ENCODE peak calls at places on chromosomes 7 and 10, in ten cellular contexts. One of them, this sample, is unnamed.

GRCh38 chr7:55964802-55965470 is 551 bp downstream of the NIPSNAP2 start:
- DNase-seq in mucosa of descending colon: peak; percentile 91
- DNase-seq in foreskin fibroblast: peak; percentile 84
- DNase-seq in adrenal gland: peak; percentile 85
- DNase-seq in BJ: no peak
- DNase-seq in A673: peak; percentile 37
- DNase-seq in cardiac fibroblast: peak; percentile 75
- DNase-seq in fibroblast of the aortic adventitia: peak; percentile 60
- DNase-seq in lower leg skin: peak; percentile 48
- DNase-seq in HepG2: peak; percentile 72
- DNase-seq in this sample: no peak

GRCh38 chr7:26853788-26854393 is 10.5 kb downstream of the SKAP2 start:
- DNase-seq in mucosa of descending colon: no peak
- DNase-seq in foreskin fibroblast: peak; percentile 70
- DNase-seq in adrenal gland: no peak
- DNase-seq in BJ: no peak
- DNase-seq in A673: peak; percentile 48
- DNase-seq in cardiac fibroblast: peak; percentile 64
- DNase-seq in fibroblast of the aortic adventitia: peak; percentile 78
- DNase-seq in lower leg skin: no peak
- DNase-seq in HepG2: peak; percentile 14
- DNase-seq in this sample: no peak

GRCh38 chr10:60082341-60083038 is 176.1 kb upstream of the CCDC6 start:
- DNase-seq in mucosa of descending colon: no peak
- DNase-seq in foreskin fibroblast: peak; percentile 6
- DNase-seq in adrenal gland: no peak
- DNase-seq in BJ: no peak
- DNase-seq in A673: no peak
- DNase-seq in cardiac fibroblast: no peak
- DNase-seq in fibroblast of the aortic adventitia: peak; percentile 9
- DNase-seq in lower leg skin: no peak
- DNase-seq in HepG2: no peak
- DNase-seq in this sample: no peak

GRCh38 chr10:18144928-18145327 is 4.7 kb downstream of the CACNB2 start:
- DNase-seq in mucosa of descending colon: peak; percentile 62
- DNase-seq in foreskin fibroblast: peak; percentile 61
- DNase-seq in adrenal gland: peak; percentile 87
- DNase-seq in BJ: no peak
- DNase-seq in A673: peak; percentile 58
- DNase-seq in cardiac fibroblast: peak; percentile 56
- DNase-seq in fibroblast of the aortic adventitia: peak; percentile 54
- DNase-seq in lower leg skin: peak; percentile 23
- DNase-seq in HepG2: no peak
- DNase-seq in this sample: no peak

GRCh38 chr7:710161-710560 is 16.3 kb upstream of the DNAAF5 start:
- DNase-seq in mucosa of descending colon: no peak
- DNase-seq in foreskin fibroblast: no peak
- DNase-seq in adrenal gland: peak; percentile 27
- DNase-seq in BJ: no peak
- DNase-seq in A673: no peak
- DNase-seq in cardiac fibroblast: no peak
- DNase-seq in fibroblast of the aortic adventitia: no peak
- DNase-seq in lower leg skin: no peak
- DNase-seq in HepG2: no peak
- DNase-seq in this sample: no peak

GRCh38 chr7:5383314-5384098 is 40.1 kb downstream of the TNRC18 start:
- DNase-seq in mucosa of descending colon: no peak
- DNase-seq in foreskin fibroblast: no peak
- DNase-seq in adrenal gland: no peak
- DNase-seq in BJ: no peak
- DNase-seq in A673: no peak
- DNase-seq in cardiac fibroblast: no peak
- DNase-seq in fibroblast of the aortic adventitia: no peak
- DNase-seq in lower leg skin: no peak
- DNase-seq in HepG2: no peak
- DNase-seq in this sample: no peak

GRCh38 chr7:22192778-22193177 is 164.2 kb downstream of the RAPGEF5 start:
- DNase-seq in mucosa of descending colon: no peak
- DNase-seq in foreskin fibroblast: peak; percentile 1
- DNase-seq in adrenal gland: no peak
- DNase-seq in BJ: no peak
- DNase-seq in A673: no peak
- DNase-seq in cardiac fibroblast: no peak
- DNase-seq in fibroblast of the aortic adventitia: no peak
- DNase-seq in lower leg skin: no peak
- DNase-seq in HepG2: no peak
- DNase-seq in this sample: no peak

GRCh38 chr7:55983537-55983936 is 19.2 kb downstream of the NIPSNAP2 start:
- DNase-seq in mucosa of descending colon: no peak
- DNase-seq in foreskin fibroblast: no peak
- DNase-seq in adrenal gland: no peak
- DNase-seq in BJ: no peak
- DNase-seq in A673: no peak
- DNase-seq in cardiac fibroblast: no peak
- DNase-seq in fibroblast of the aortic adventitia: no peak
- DNase-seq in lower leg skin: no peak
- DNase-seq in HepG2: no peak
- DNase-seq in this sample: no peak

GRCh38 chr7:158680754-158681153 is 23.9 kb downstream of the NCAPG2 start:
- DNase-seq in mucosa of descending colon: no peak
- DNase-seq in foreskin fibroblast: peak; percentile 42
- DNase-seq in adrenal gland: no peak
- DNase-seq in BJ: no peak
- DNase-seq in A673: no peak
- DNase-seq in cardiac fibroblast: no peak
- DNase-seq in fibroblast of the aortic adventitia: no peak
- DNase-seq in lower leg skin: no peak
- DNase-seq in HepG2: no peak
- DNase-seq in this sample: no peak

GRCh38 chr10:35728341-35728740 is 86.2 kb upstream of the FZD8 start:
- DNase-seq in mucosa of descending colon: no peak
- DNase-seq in foreskin fibroblast: no peak
- DNase-seq in adrenal gland: no peak
- DNase-seq in BJ: no peak
- DNase-seq in A673: no peak
- DNase-seq in cardiac fibroblast: no peak
- DNase-seq in fibroblast of the aortic adventitia: no peak
- DNase-seq in lower leg skin: no peak
- DNase-seq in HepG2: no peak
- DNase-seq in this sample: no peak

GRCh38 chr10:73906524-73907447 is 4.1 kb upstream of the PLAU start:
- DNase-seq in mucosa of descending colon: peak; percentile 76
- DNase-seq in foreskin fibroblast: peak; percentile 99
- DNase-seq in adrenal gland: peak; percentile 78
- DNase-seq in BJ: peak; percentile 94
- DNase-seq in A673: peak; percentile 90
- DNase-seq in cardiac fibroblast: peak; percentile 99
- DNase-seq in fibroblast of the aortic adventitia: peak; percentile 98
- DNase-seq in lower leg skin: no peak
- DNase-seq in HepG2: peak; percentile 64
- DNase-seq in this sample: peak; percentile 72

GRCh38 chr10:100043796-100044195 is 34.0 kb upstream of the DNMBP start:
- DNase-seq in mucosa of descending colon: no peak
- DNase-seq in foreskin fibroblast: peak; percentile 41
- DNase-seq in adrenal gland: peak; percentile 53
- DNase-seq in BJ: peak; percentile 30
- DNase-seq in A673: peak; percentile 86
- DNase-seq in cardiac fibroblast: peak; percentile 79
- DNase-seq in fibroblast of the aortic adventitia: peak; percentile 83
- DNase-seq in lower leg skin: peak; percentile 66
- DNase-seq in HepG2: no peak
- DNase-seq in this sample: no peak

GRCh38 chr10:10772411-10772810 is 245.3 kb upstream of the CELF2 start:
- DNase-seq in mucosa of descending colon: no peak
- DNase-seq in foreskin fibroblast: no peak
- DNase-seq in adrenal gland: no peak
- DNase-seq in BJ: no peak
- DNase-seq in A673: no peak
- DNase-seq in cardiac fibroblast: no peak
- DNase-seq in fibroblast of the aortic adventitia: no peak
- DNase-seq in lower leg skin: no peak
- DNase-seq in HepG2: no peak
- DNase-seq in this sample: no peak

GRCh38 chr7:22564511-22565045 is 64.6 kb upstream of the STEAP1B start:
- DNase-seq in mucosa of descending colon: no peak
- DNase-seq in foreskin fibroblast: peak; percentile 82
- DNase-seq in adrenal gland: peak; percentile 61
- DNase-seq in BJ: peak; percentile 43
- DNase-seq in A673: no peak
- DNase-seq in cardiac fibroblast: peak; percentile 94
- DNase-seq in fibroblast of the aortic adventitia: peak; percentile 97
- DNase-seq in lower leg skin: no peak
- DNase-seq in HepG2: no peak
- DNase-seq in this sample: no peak

GRCh38 chr7:18872344-18872743 is 245.1 kb downstream of the TWIST1 start:
- DNase-seq in mucosa of descending colon: no peak
- DNase-seq in foreskin fibroblast: no peak
- DNase-seq in adrenal gland: no peak
- DNase-seq in BJ: no peak
- DNase-seq in A673: no peak
- DNase-seq in cardiac fibroblast: no peak
- DNase-seq in fibroblast of the aortic adventitia: no peak
- DNase-seq in lower leg skin: no peak
- DNase-seq in HepG2: no peak
- DNase-seq in this sample: no peak

GRCh38 chr10:30436200-30436599 is 2.2 kb downstream of the MAP3K8 start:
- DNase-seq in mucosa of descending colon: no peak
- DNase-seq in foreskin fibroblast: peak; percentile 70
- DNase-seq in adrenal gland: peak; percentile 57
- DNase-seq in BJ: peak; percentile 81
- DNase-seq in A673: peak; percentile 71
- DNase-seq in cardiac fibroblast: peak; percentile 89
- DNase-seq in fibroblast of the aortic adventitia: peak; percentile 89
- DNase-seq in lower leg skin: no peak
- DNase-seq in HepG2: no peak
- DNase-seq in this sample: no peak
- H3K4me3 ChIP-seq in mucosa of descending colon: no peak overlapping the region
- H3K4me3 ChIP-seq in foreskin fibroblast: peak overlapping the region; percentile 80
- H3K4me3 ChIP-seq in adrenal gland: peak overlapping the region; percentile 82
- H3K4me3 ChIP-seq in BJ: peak overlapping the region; percentile 88
- H3K4me3 ChIP-seq in A673: peak overlapping the region; percentile 29
- H3K4me3 ChIP-seq in cardiac fibroblast: peak overlapping the region; percentile 82
- H3K4me3 ChIP-seq in fibroblast of the aortic adventitia: peak overlapping the region; percentile 91
- H3K4me3 ChIP-seq in lower leg skin: no peak overlapping the region
- H3K4me3 ChIP-seq in HepG2: peak overlapping the region; percentile 97
- H3K4me3 ChIP-seq in this sample: peak overlapping the region; percentile 89

GRCh38 chr10:72048450-72049124 is 39.8 kb downstream of the SPOCK2 start:
- DNase-seq in mucosa of descending colon: peak; percentile 88
- DNase-seq in foreskin fibroblast: peak; percentile 96
- DNase-seq in adrenal gland: peak; percentile 98
- DNase-seq in BJ: peak; percentile 51
- DNase-seq in A673: peak; percentile 94
- DNase-seq in cardiac fibroblast: peak; percentile 96
- DNase-seq in fibroblast of the aortic adventitia: peak; percentile 95
- DNase-seq in lower leg skin: peak; percentile 92
- DNase-seq in HepG2: peak; percentile 89
- DNase-seq in this sample: peak; percentile 45

GRCh38 chr10:72045586-72045985 is 42.8 kb downstream of the SPOCK2 start:
- DNase-seq in mucosa of descending colon: no peak
- DNase-seq in foreskin fibroblast: no peak
- DNase-seq in adrenal gland: no peak
- DNase-seq in BJ: no peak
- DNase-seq in A673: no peak
- DNase-seq in cardiac fibroblast: no peak
- DNase-seq in fibroblast of the aortic adventitia: peak; percentile 39
- DNase-seq in lower leg skin: no peak
- DNase-seq in HepG2: no peak
- DNase-seq in this sample: no peak

GRCh38 chr10:72043016-72043834 is 45.1 kb downstream of the SPOCK2 start:
- DNase-seq in mucosa of descending colon: no peak
- DNase-seq in foreskin fibroblast: no peak
- DNase-seq in adrenal gland: no peak
- DNase-seq in BJ: no peak
- DNase-seq in A673: no peak
- DNase-seq in cardiac fibroblast: peak; percentile 37
- DNase-seq in fibroblast of the aortic adventitia: no peak
- DNase-seq in lower leg skin: no peak
- DNase-seq in HepG2: no peak
- DNase-seq in this sample: no peak

GRCh38 chr10:72041491-72041890 is 46.9 kb downstream of the SPOCK2 start:
- DNase-seq in mucosa of descending colon: no peak
- DNase-seq in foreskin fibroblast: no peak
- DNase-seq in adrenal gland: no peak
- DNase-seq in BJ: no peak
- DNase-seq in A673: no peak
- DNase-seq in cardiac fibroblast: no peak
- DNase-seq in fibroblast of the aortic adventitia: no peak
- DNase-seq in lower leg skin: no peak
- DNase-seq in HepG2: no peak
- DNase-seq in this sample: no peak

GRCh38 chr10:72044417-72045041 is 43.8 kb downstream of the SPOCK2 start:
- DNase-seq in mucosa of descending colon: no peak
- DNase-seq in foreskin fibroblast: peak; percentile 47
- DNase-seq in adrenal gland: peak; percentile 86
- DNase-seq in BJ: no peak
- DNase-seq in A673: no peak
- DNase-seq in cardiac fibroblast: no peak
- DNase-seq in fibroblast of the aortic adventitia: no peak
- DNase-seq in lower leg skin: no peak
- DNase-seq in HepG2: peak; percentile 61
- DNase-seq in this sample: no peak
- TF ChIP-seq CTCF in mucosa of descending colon: no peak
- TF ChIP-seq CTCF in foreskin fibroblast: no peak
- TF ChIP-seq CTCF in adrenal gland: peak; percentile 87
- TF ChIP-seq CTCF in BJ: peak; percentile 42
- TF ChIP-seq CTCF in A673: no peak
- TF ChIP-seq CTCF in cardiac fibroblast: peak; percentile 27
- TF ChIP-seq CTCF in fibroblast of the aortic adventitia: peak; percentile 41
- TF ChIP-seq CTCF in lower leg skin: no peak
- TF ChIP-seq CTCF in HepG2: peak; percentile 86
- TF ChIP-seq CTCF in this sample: peak; percentile 69

DNA sequence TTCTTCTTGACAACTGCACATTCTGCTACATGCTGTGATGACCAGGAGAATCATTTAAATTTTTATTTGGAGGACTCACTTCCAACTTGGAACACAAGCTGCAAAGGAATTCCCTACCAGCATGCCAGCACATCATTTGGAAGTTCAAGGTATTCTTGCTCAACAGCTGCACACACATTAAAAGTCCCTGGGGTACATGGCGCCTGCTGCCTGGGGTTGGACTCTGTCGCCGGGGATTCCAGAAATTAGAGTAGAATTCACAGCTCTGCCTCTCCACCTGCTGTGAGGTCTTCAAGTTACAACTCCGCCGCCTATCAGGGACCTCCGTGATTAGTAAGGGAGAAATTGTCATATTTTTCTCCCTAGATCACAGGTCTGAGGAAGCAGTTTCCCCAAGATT is 1.1 kb downstream of the ZNF32 start:
- DNase-seq in mucosa of descending colon: no peak
- DNase-seq in foreskin fibroblast: no peak
- DNase-seq in adrenal gland: no peak
- DNase-seq in BJ: no peak
- DNase-seq in A673: peak; percentile 40
- DNase-seq in cardiac fibroblast: no peak
- DNase-seq in fibroblast of the aortic adventitia: peak; percentile 8
- DNase-seq in lower leg skin: no peak
- DNase-seq in HepG2: peak; percentile 18
- DNase-seq in this sample: no peak
- H3K4me3 ChIP-seq in mucosa of descending colon: no peak overlapping the region
- H3K4me3 ChIP-seq in foreskin fibroblast: peak overlapping the region; percentile 61
- H3K4me3 ChIP-seq in adrenal gland: peak overlapping the region; percentile 67
- H3K4me3 ChIP-seq in BJ: no peak overlapping the region
- H3K4me3 ChIP-seq in A673: peak overlapping the region; percentile 73
- H3K4me3 ChIP-seq in cardiac fibroblast: no peak overlapping the region
- H3K4me3 ChIP-seq in fibroblast of the aortic adventitia: peak overlapping the region; percentile 73
- H3K4me3 ChIP-seq in lower leg skin: no peak overlapping the region
- H3K4me3 ChIP-seq in HepG2: no peak overlapping the region
- H3K4me3 ChIP-seq in this sample: no peak overlapping the region

GRCh38 chr7:65397730-65398142 is 24.1 kb downstream of the ZNF92 start:
- DNase-seq in mucosa of descending colon: no peak
- DNase-seq in foreskin fibroblast: no peak
- DNase-seq in adrenal gland: no peak
- DNase-seq in BJ: no peak
- DNase-seq in A673: no peak
- DNase-seq in cardiac fibroblast: no peak
- DNase-seq in fibroblast of the aortic adventitia: no peak
- DNase-seq in lower leg skin: no peak
- DNase-seq in HepG2: peak; percentile 86
- DNase-seq in this sample: peak; percentile 10
- TF ChIP-seq CTCF in mucosa of descending colon: no peak
- TF ChIP-seq CTCF in foreskin fibroblast: no peak
- TF ChIP-seq CTCF in adrenal gland: no peak
- TF ChIP-seq CTCF in BJ: no peak
- TF ChIP-seq CTCF in A673: no peak
- TF ChIP-seq CTCF in cardiac fibroblast: no peak
- TF ChIP-seq CTCF in fibroblast of the aortic adventitia: no peak
- TF ChIP-seq CTCF in lower leg skin: no peak
- TF ChIP-seq CTCF in HepG2: peak; percentile 36
- TF ChIP-seq CTCF in this sample: peak; percentile 29

This sample was measured in epithelial cell of proximal tubule.